ENCODE peak calls at places on chromosomes 1 and 21, in eight cellular contexts. One of them, this sample, is unnamed.

GRCh38 chr1:240559781-240560180 is 52.2 kb downstream of the GREM2 start:
- DNase-seq in NCI-H524: no peak
- DNase-seq in GM23338: no peak
- DNase-seq in H9: no peak
- DNase-seq in T-helper 2 cell: no peak
- DNase-seq in mucosa of gallbladder: no peak
- DNase-seq in KG1: no peak
- DNase-seq in ELR: peak
- DNase-seq in this sample: no peak

GRCh38 chr1:27388337-27389005 is 4.0 kb upstream of the GPR3 start:
- DNase-seq in NCI-H524: peak
- DNase-seq in GM23338: peak
- DNase-seq in H9: peak
- DNase-seq in T-helper 2 cell: peak
- DNase-seq in mucosa of gallbladder: peak
- DNase-seq in KG1: peak
- DNase-seq in ELR: peak
- DNase-seq in this sample: peak

GRCh38 chr1:248841702-248842395 is 3.8 kb downstream of the ZNF672 start:
- DNase-seq in NCI-H524: peak
- DNase-seq in GM23338: peak
- DNase-seq in H9: peak
- DNase-seq in T-helper 2 cell: no peak
- DNase-seq in mucosa of gallbladder: no peak
- DNase-seq in KG1: no peak
- DNase-seq in ELR: peak
- DNase-seq in this sample: peak

GRCh38 chr1:9825101-9826074 is 1.6 kb upstream of the CLSTN1 start:
- DNase-seq in NCI-H524: peak
- DNase-seq in GM23338: peak
- DNase-seq in H9: peak
- DNase-seq in T-helper 2 cell: peak
- DNase-seq in mucosa of gallbladder: peak
- DNase-seq in KG1: no peak
- DNase-seq in ELR: peak
- DNase-seq in this sample: peak

GRCh38 chr1:201450721-201451291 is 18.2 kb downstream of the PHLDA3 start:
- DNase-seq in NCI-H524: peak
- DNase-seq in GM23338: peak
- DNase-seq in H9: peak
- DNase-seq in T-helper 2 cell: no peak
- DNase-seq in mucosa of gallbladder: no peak
- DNase-seq in KG1: no peak
- DNase-seq in ELR: peak
- DNase-seq in this sample: peak

GRCh38 chr1:225449261-225449660 is 21.4 kb upstream of the LBR start:
- DNase-seq in NCI-H524: no peak
- DNase-seq in GM23338: no peak
- DNase-seq in H9: no peak
- DNase-seq in T-helper 2 cell: no peak
- DNase-seq in mucosa of gallbladder: peak
- DNase-seq in KG1: no peak
- DNase-seq in ELR: peak
- DNase-seq in this sample: no peak

GRCh38 chr1:220910021-220910420 is 30.8 kb downstream of the HLX start:
- DNase-seq in NCI-H524: no peak
- DNase-seq in GM23338: no peak
- DNase-seq in H9: no peak
- DNase-seq in T-helper 2 cell: no peak
- DNase-seq in mucosa of gallbladder: no peak
- DNase-seq in KG1: no peak
- DNase-seq in ELR: no peak
- DNase-seq in this sample: no peak

GRCh38 chr1:164805399-164805798 is 246.4 kb downstream of the PBX1 start:
- DNase-seq in NCI-H524: no peak
- DNase-seq in GM23338: no peak
- DNase-seq in H9: no peak
- DNase-seq in T-helper 2 cell: no peak
- DNase-seq in mucosa of gallbladder: no peak
- DNase-seq in KG1: no peak
- DNase-seq in ELR: no peak
- DNase-seq in this sample: no peak

GRCh38 chr21:25342811-25343210 is 264.5 kb downstream of the MRPL39 start:
- DNase-seq in NCI-H524: no peak
- DNase-seq in GM23338: no peak
- DNase-seq in H9: no peak
- DNase-seq in T-helper 2 cell: no peak
- DNase-seq in mucosa of gallbladder: no peak
- DNase-seq in KG1: no peak
- DNase-seq in ELR: peak
- DNase-seq in this sample: peak

GRCh38 chr21:45019076-45019886 is 55.1 kb upstream of the ADARB1 start:
- DNase-seq in NCI-H524: no peak
- DNase-seq in GM23338: peak
- DNase-seq in H9: no peak
- DNase-seq in T-helper 2 cell: no peak
- DNase-seq in mucosa of gallbladder: no peak
- DNase-seq in KG1: no peak
- DNase-seq in ELR: no peak
- DNase-seq in this sample: peak

GRCh38 chr1:154352581-154353459 is 27.5 kb downstream of the ATP8B2 start:
- DNase-seq in NCI-H524: peak
- DNase-seq in GM23338: peak
- DNase-seq in H9: peak
- DNase-seq in T-helper 2 cell: no peak
- DNase-seq in mucosa of gallbladder: peak
- DNase-seq in KG1: peak
- DNase-seq in ELR: peak
- DNase-seq in this sample: peak

GRCh38 chr1:159880435-159880834 is 18.0 kb upstream of the VSIG8 start:
- DNase-seq in NCI-H524: no peak
- DNase-seq in GM23338: no peak
- DNase-seq in H9: no peak
- DNase-seq in T-helper 2 cell: no peak
- DNase-seq in mucosa of gallbladder: no peak
- DNase-seq in KG1: no peak
- DNase-seq in ELR: no peak
- DNase-seq in this sample: no peak

GRCh38 chr21:29217818-29218252 is 80.9 kb upstream of the BACH1 start:
- DNase-seq in NCI-H524: no peak
- DNase-seq in GM23338: no peak
- DNase-seq in H9: no peak
- DNase-seq in T-helper 2 cell: no peak
- DNase-seq in mucosa of gallbladder: no peak
- DNase-seq in KG1: no peak
- DNase-seq in ELR: peak
- DNase-seq in this sample: peak

GRCh38 chr1:228768345-228768717 is 33.1 kb downstream of the RHOU start:
- DNase-seq in NCI-H524: peak
- DNase-seq in GM23338: no peak
- DNase-seq in H9: no peak
- DNase-seq in T-helper 2 cell: no peak
- DNase-seq in mucosa of gallbladder: no peak
- DNase-seq in KG1: no peak
- DNase-seq in ELR: no peak
- DNase-seq in this sample: no peak

GRCh38 chr1:152535774-152536173 is 21.5 kb downstream of the CRCT1 start:
- DNase-seq in NCI-H524: no peak
- DNase-seq in GM23338: no peak
- DNase-seq in H9: no peak
- DNase-seq in T-helper 2 cell: no peak
- DNase-seq in mucosa of gallbladder: no peak
- DNase-seq in KG1: no peak
- DNase-seq in ELR: no peak
- DNase-seq in this sample: no peak

GRCh38 chr1:24544239-24544638 is 11.6 kb upstream of the NCMAP start:
- DNase-seq in NCI-H524: no peak
- DNase-seq in GM23338: no peak
- DNase-seq in H9: no peak
- DNase-seq in T-helper 2 cell: no peak
- DNase-seq in mucosa of gallbladder: no peak
- DNase-seq in KG1: no peak
- DNase-seq in ELR: peak
- DNase-seq in this sample: no peak

GRCh38 chr1:6519935-6520621 is 28.6 kb upstream of the PLEKHG5 start:
- DNase-seq in NCI-H524: peak
- DNase-seq in GM23338: peak
- DNase-seq in H9: peak
- DNase-seq in T-helper 2 cell: no peak
- DNase-seq in mucosa of gallbladder: no peak
- DNase-seq in KG1: no peak
- DNase-seq in ELR: peak
- DNase-seq in this sample: peak

GRCh38 chr1:158095737-158096335 is 84.9 kb upstream of the CD1D start:
- DNase-seq in NCI-H524: no peak
- DNase-seq in GM23338: peak
- DNase-seq in H9: peak
- DNase-seq in T-helper 2 cell: no peak
- DNase-seq in mucosa of gallbladder: no peak
- DNase-seq in KG1: no peak
- DNase-seq in ELR: peak
- DNase-seq in this sample: peak

GRCh38 chr1:236685917-236686814 is at the start of gene ACTN2:
- DNase-seq in NCI-H524: peak
- DNase-seq in GM23338: peak
- DNase-seq in H9: peak
- DNase-seq in T-helper 2 cell: peak
- DNase-seq in mucosa of gallbladder: peak
- DNase-seq in KG1: no peak
- DNase-seq in ELR: no peak
- DNase-seq in this sample: no peak

GRCh38 chr21:45959779-45960390 is 21.7 kb upstream of the COL6A1 start:
- DNase-seq in NCI-H524: no peak
- DNase-seq in GM23338: no peak
- DNase-seq in H9: no peak
- DNase-seq in T-helper 2 cell: no peak
- DNase-seq in mucosa of gallbladder: no peak
- DNase-seq in KG1: no peak
- DNase-seq in ELR: no peak
- DNase-seq in this sample: no peak

This sample was measured in AG10803.